ENCODE peak calls at places on chromosomes 12 and 14, in nine cellular contexts. One of them, this sample, is unnamed.

GRCh38 chr12:3904999-3905398 is 31.8 kb upstream of the PARP11 start:
- ATAC-seq in sciatic nerve: no peak
- ATAC-seq in Right ventricle myocardium inferior: no peak
- ATAC-seq in right cardiac atrium: no peak
- ATAC-seq in effector memory CD8-positive, alpha-beta T cell: no peak
- ATAC-seq in IMR-90: no peak
- ATAC-seq in aorta: no peak
- ATAC-seq in natural killer cell: no peak
- ATAC-seq in stimulated activated naive CD8-positive, alpha-beta T cell treated with anti-CD3 and anti-CD28 coated beads, Interleukin-15, amount 100 ng/mL, for 72 hours: no peak
- ATAC-seq in this sample: no peak

GRCh38 chr12:46574853-46575252 is 202.3 kb upstream of the SLC38A2 start:
- ATAC-seq in effector memory CD8-positive, alpha-beta T cell: no peak
- ATAC-seq in stimulated activated naive CD8-positive, alpha-beta T cell treated with anti-CD3 and anti-CD28 coated beads, Interleukin-15, amount 100 ng/mL, for 72 hours: no peak
- ATAC-seq in aorta: no peak
- ATAC-seq in sciatic nerve: no peak
- ATAC-seq in IMR-90: no peak
- ATAC-seq in Right ventricle myocardium inferior: no peak
- ATAC-seq in right cardiac atrium: no peak
- ATAC-seq in natural killer cell: no peak
- ATAC-seq in this sample: no peak

GRCh38 chr12:3677609-3678008 is 75.3 kb downstream of the CRACR2A start:
- ATAC-seq in IMR-90: no peak
- ATAC-seq in right cardiac atrium: no peak
- ATAC-seq in aorta: no peak
- ATAC-seq in sciatic nerve: no peak
- ATAC-seq in effector memory CD8-positive, alpha-beta T cell: no peak
- ATAC-seq in Right ventricle myocardium inferior: no peak
- ATAC-seq in natural killer cell: no peak
- ATAC-seq in stimulated activated naive CD8-positive, alpha-beta T cell treated with anti-CD3 and anti-CD28 coated beads, Interleukin-15, amount 100 ng/mL, for 72 hours: no peak
- ATAC-seq in this sample: no peak

GRCh38 chr14:63283501-63284248 is 35.1 kb downstream of the GPHB5 start:
- ATAC-seq in stimulated activated naive CD8-positive, alpha-beta T cell treated with anti-CD3 and anti-CD28 coated beads, Interleukin-15, amount 100 ng/mL, for 72 hours: no peak
- ATAC-seq in effector memory CD8-positive, alpha-beta T cell: no peak
- ATAC-seq in aorta: no peak
- ATAC-seq in Right ventricle myocardium inferior: peak; percentile 42
- ATAC-seq in sciatic nerve: no peak
- ATAC-seq in right cardiac atrium: no peak
- ATAC-seq in IMR-90: no peak
- ATAC-seq in natural killer cell: no peak
- ATAC-seq in this sample: peak; percentile 34

GRCh38 chr14:99124482-99125104 is 147.4 kb downstream of the BCL11B start:
- ATAC-seq in effector memory CD8-positive, alpha-beta T cell: no peak
- ATAC-seq in sciatic nerve: no peak
- ATAC-seq in right cardiac atrium: no peak
- ATAC-seq in stimulated activated naive CD8-positive, alpha-beta T cell treated with anti-CD3 and anti-CD28 coated beads, Interleukin-15, amount 100 ng/mL, for 72 hours: no peak
- ATAC-seq in natural killer cell: no peak
- ATAC-seq in Right ventricle myocardium inferior: no peak
- ATAC-seq in IMR-90: no peak
- ATAC-seq in aorta: no peak
- ATAC-seq in this sample: no peak

GRCh38 chr12:15733136-15733535 is 56.1 kb downstream of the EPS8 start:
- ATAC-seq in effector memory CD8-positive, alpha-beta T cell: no peak
- ATAC-seq in IMR-90: no peak
- ATAC-seq in aorta: no peak
- ATAC-seq in right cardiac atrium: no peak
- ATAC-seq in sciatic nerve: peak; percentile 27
- ATAC-seq in Right ventricle myocardium inferior: no peak
- ATAC-seq in stimulated activated naive CD8-positive, alpha-beta T cell treated with anti-CD3 and anti-CD28 coated beads, Interleukin-15, amount 100 ng/mL, for 72 hours: no peak
- ATAC-seq in natural killer cell: no peak
- ATAC-seq in this sample: no peak

GRCh38 chr14:68312884-68313725 is 479.8 kb downstream of the ZFP36L1 start:
- ATAC-seq in aorta: no peak
- ATAC-seq in Right ventricle myocardium inferior: no peak
- ATAC-seq in natural killer cell: no peak
- ATAC-seq in stimulated activated naive CD8-positive, alpha-beta T cell treated with anti-CD3 and anti-CD28 coated beads, Interleukin-15, amount 100 ng/mL, for 72 hours: peak; percentile 97
- ATAC-seq in sciatic nerve: no peak
- ATAC-seq in right cardiac atrium: no peak
- ATAC-seq in IMR-90: no peak
- ATAC-seq in effector memory CD8-positive, alpha-beta T cell: no peak
- ATAC-seq in this sample: no peak

GRCh38 chr14:22088614-22089359 is 415.2 kb upstream of the OR4E1 start:
- ATAC-seq in sciatic nerve: peak; percentile 80
- ATAC-seq in Right ventricle myocardium inferior: peak; percentile 79
- ATAC-seq in effector memory CD8-positive, alpha-beta T cell: no peak
- ATAC-seq in right cardiac atrium: peak; percentile 43
- ATAC-seq in aorta: peak; percentile 70
- ATAC-seq in natural killer cell: no peak
- ATAC-seq in stimulated activated naive CD8-positive, alpha-beta T cell treated with anti-CD3 and anti-CD28 coated beads, Interleukin-15, amount 100 ng/mL, for 72 hours: no peak
- ATAC-seq in IMR-90: no peak
- ATAC-seq in this sample: peak; percentile 84

GRCh38 chr14:49962616-49963015 is 69.7 kb downstream of the ARF6 start:
- ATAC-seq in natural killer cell: no peak
- ATAC-seq in stimulated activated naive CD8-positive, alpha-beta T cell treated with anti-CD3 and anti-CD28 coated beads, Interleukin-15, amount 100 ng/mL, for 72 hours: peak; percentile 73
- ATAC-seq in sciatic nerve: no peak
- ATAC-seq in IMR-90: no peak
- ATAC-seq in effector memory CD8-positive, alpha-beta T cell: no peak
- ATAC-seq in right cardiac atrium: no peak
- ATAC-seq in Right ventricle myocardium inferior: no peak
- ATAC-seq in aorta: no peak
- ATAC-seq in this sample: no peak

GRCh38 chr12:93943766-93944165 is 204.6 kb upstream of the PLXNC1 start:
- ATAC-seq in sciatic nerve: peak; percentile 80
- ATAC-seq in aorta: peak; percentile 84
- ATAC-seq in stimulated activated naive CD8-positive, alpha-beta T cell treated with anti-CD3 and anti-CD28 coated beads, Interleukin-15, amount 100 ng/mL, for 72 hours: no peak
- ATAC-seq in right cardiac atrium: peak; percentile 88
- ATAC-seq in effector memory CD8-positive, alpha-beta T cell: no peak
- ATAC-seq in Right ventricle myocardium inferior: peak; percentile 76
- ATAC-seq in natural killer cell: no peak
- ATAC-seq in IMR-90: peak; percentile 91
- ATAC-seq in this sample: peak; percentile 71

GRCh38 chr12:125518074-125518473 is 452.8 kb downstream of the AACS start:
- ATAC-seq in IMR-90: no peak
- ATAC-seq in Right ventricle myocardium inferior: no peak
- ATAC-seq in effector memory CD8-positive, alpha-beta T cell: no peak
- ATAC-seq in natural killer cell: no peak
- ATAC-seq in aorta: no peak
- ATAC-seq in stimulated activated naive CD8-positive, alpha-beta T cell treated with anti-CD3 and anti-CD28 coated beads, Interleukin-15, amount 100 ng/mL, for 72 hours: no peak
- ATAC-seq in sciatic nerve: no peak
- ATAC-seq in right cardiac atrium: no peak
- ATAC-seq in this sample: no peak

GRCh38 chr14:61567838-61568571 is 127.3 kb upstream of the HIF1A start:
- ATAC-seq in stimulated activated naive CD8-positive, alpha-beta T cell treated with anti-CD3 and anti-CD28 coated beads, Interleukin-15, amount 100 ng/mL, for 72 hours: no peak
- ATAC-seq in Right ventricle myocardium inferior: no peak
- ATAC-seq in IMR-90: no peak
- ATAC-seq in effector memory CD8-positive, alpha-beta T cell: no peak
- ATAC-seq in sciatic nerve: no peak
- ATAC-seq in aorta: no peak
- ATAC-seq in right cardiac atrium: peak; percentile 17
- ATAC-seq in natural killer cell: no peak
- ATAC-seq in this sample: no peak

GRCh38 chr12:66693901-66694513 is 15.1 kb upstream of the GRIP1 start:
- ATAC-seq in Right ventricle myocardium inferior: peak; percentile 60
- ATAC-seq in right cardiac atrium: peak; percentile 75
- ATAC-seq in sciatic nerve: peak; percentile 65
- ATAC-seq in natural killer cell: peak; percentile 75
- ATAC-seq in IMR-90: peak; percentile 90
- ATAC-seq in stimulated activated naive CD8-positive, alpha-beta T cell treated with anti-CD3 and anti-CD28 coated beads, Interleukin-15, amount 100 ng/mL, for 72 hours: peak; percentile 89
- ATAC-seq in aorta: peak; percentile 76
- ATAC-seq in effector memory CD8-positive, alpha-beta T cell: peak; percentile 83
- ATAC-seq in this sample: no peak

GRCh38 chr12:104896146-104896545 is 61.9 kb downstream of the SLC41A2 start:
- ATAC-seq in effector memory CD8-positive, alpha-beta T cell: no peak
- ATAC-seq in Right ventricle myocardium inferior: no peak
- ATAC-seq in natural killer cell: no peak
- ATAC-seq in aorta: no peak
- ATAC-seq in sciatic nerve: no peak
- ATAC-seq in stimulated activated naive CD8-positive, alpha-beta T cell treated with anti-CD3 and anti-CD28 coated beads, Interleukin-15, amount 100 ng/mL, for 72 hours: no peak
- ATAC-seq in right cardiac atrium: no peak
- ATAC-seq in IMR-90: no peak
- ATAC-seq in this sample: no peak

GRCh38 chr12:138898-139534 is 72.4 kb downstream of the IQSEC3 start:
- ATAC-seq in effector memory CD8-positive, alpha-beta T cell: no peak
- ATAC-seq in right cardiac atrium: peak; percentile 53
- ATAC-seq in IMR-90: peak; percentile 65
- ATAC-seq in natural killer cell: peak; percentile 59
- ATAC-seq in aorta: no peak
- ATAC-seq in stimulated activated naive CD8-positive, alpha-beta T cell treated with anti-CD3 and anti-CD28 coated beads, Interleukin-15, amount 100 ng/mL, for 72 hours: peak; percentile 71
- ATAC-seq in sciatic nerve: peak; percentile 68
- ATAC-seq in Right ventricle myocardium inferior: peak; percentile 35
- ATAC-seq in this sample: no peak

GRCh38 chr12:42382013-42382696 is 56.2 kb downstream of the PPHLN1 start:
- ATAC-seq in right cardiac atrium: no peak
- ATAC-seq in natural killer cell: no peak
- ATAC-seq in sciatic nerve: no peak
- ATAC-seq in stimulated activated naive CD8-positive, alpha-beta T cell treated with anti-CD3 and anti-CD28 coated beads, Interleukin-15, amount 100 ng/mL, for 72 hours: no peak
- ATAC-seq in aorta: no peak
- ATAC-seq in Right ventricle myocardium inferior: no peak
- ATAC-seq in effector memory CD8-positive, alpha-beta T cell: no peak
- ATAC-seq in IMR-90: no peak
- ATAC-seq in this sample: no peak

GRCh38 chr12:89307665-89308253 is 44.5 kb downstream of the DUSP6 start:
- ATAC-seq in stimulated activated naive CD8-positive, alpha-beta T cell treated with anti-CD3 and anti-CD28 coated beads, Interleukin-15, amount 100 ng/mL, for 72 hours: peak; percentile 66
- ATAC-seq in aorta: no peak
- ATAC-seq in sciatic nerve: no peak
- ATAC-seq in IMR-90: no peak
- ATAC-seq in natural killer cell: no peak
- ATAC-seq in Right ventricle myocardium inferior: no peak
- ATAC-seq in right cardiac atrium: no peak
- ATAC-seq in effector memory CD8-positive, alpha-beta T cell: no peak
- ATAC-seq in this sample: no peak

GRCh38 chr12:109250523-109250922 is 58.6 kb downstream of the FOXN4 start:
- ATAC-seq in natural killer cell: no peak
- ATAC-seq in effector memory CD8-positive, alpha-beta T cell: no peak
- ATAC-seq in IMR-90: no peak
- ATAC-seq in right cardiac atrium: no peak
- ATAC-seq in stimulated activated naive CD8-positive, alpha-beta T cell treated with anti-CD3 and anti-CD28 coated beads, Interleukin-15, amount 100 ng/mL, for 72 hours: peak; percentile 91
- ATAC-seq in Right ventricle myocardium inferior: no peak
- ATAC-seq in sciatic nerve: no peak
- ATAC-seq in aorta: no peak
- ATAC-seq in this sample: no peak

GRCh38 chr12:132661972-132662371 is 25.2 kb downstream of the POLE start:
- ATAC-seq in sciatic nerve: no peak
- ATAC-seq in stimulated activated naive CD8-positive, alpha-beta T cell treated with anti-CD3 and anti-CD28 coated beads, Interleukin-15, amount 100 ng/mL, for 72 hours: no peak
- ATAC-seq in natural killer cell: no peak
- ATAC-seq in effector memory CD8-positive, alpha-beta T cell: no peak
- ATAC-seq in aorta: no peak
- ATAC-seq in Right ventricle myocardium inferior: peak; percentile 61
- ATAC-seq in IMR-90: no peak
- ATAC-seq in right cardiac atrium: peak; percentile 64
- ATAC-seq in this sample: no peak

This sample was measured in gastroesophageal sphincter.